ENCODE peak calls at places on chromosomes 7 and 10, in nine cellular contexts. E is MM.1S, U is left ventricle myocardium inferior, F is tibial artery, I is lung, D is gastrocnemius medialis, P is right lobe of liver, A is astrocyte, C is neural progenitor cell. H is an unnamed sample.

GRCh38 chr10:114709966-114710365 is 51.9 kb upstream of the ABLIM1 start:
- DNase-seq in E (no peak), U (no peak), F (no peak), I (no peak), D (no peak), P (no peak), A (peak; percentile 40), C (no peak), H (no peak)

GRCh38 chr7:50352282-50352681 is 47.8 kb downstream of the IKZF1 start:
- DNase-seq in E (no peak), U (no peak), F (no peak), I (no peak), D (no peak), P (no peak), A (no peak), C (no peak), H (no peak)

GRCh38 chr10:48452879-48453412 is 146.5 kb downstream of the MAPK8 start:
- DNase-seq in E (no peak), U (no peak), F (no peak), I (peak; percentile 26), D (no peak), P (peak; percentile 34), A (no peak), C (no peak), H (peak; percentile 32)

GRCh38 chr7:14071045-14071444 is 81.6 kb upstream of the ETV1 start:
- DNase-seq in E (no peak), U (no peak), F (no peak), I (no peak), D (no peak), P (no peak), A (no peak), C (no peak), H (no peak)

GRCh38 chr10:84531396-84531795 is 203.0 kb downstream of the CCSER2 start:
- DNase-seq in E (no peak), U (no peak), F (no peak), I (no peak), D (no peak), P (no peak), A (peak; percentile 40), C (no peak), H (no peak)

GRCh38 chr10:123637326-123637880 is 28.8 kb upstream of the GPR26 start:
- DNase-seq in E (no peak), U (no peak), F (no peak), I (no peak), D (no peak), P (peak; percentile 23), A (no peak), C (no peak), H (no peak)

GRCh38 chr10:26555719-26556368 is 117.7 kb downstream of the APBB1IP start:
- DNase-seq in E (no peak), U (peak; percentile 30), F (peak; percentile 75), I (peak; percentile 83), D (peak; percentile 68), P (peak; percentile 83), A (peak; percentile 58), C (no peak), H (no peak)

GRCh38 chr7:34041716-34042115 is 136.4 kb downstream of the BMPER start:
- DNase-seq in E (no peak), U (no peak), F (no peak), I (no peak), D (no peak), P (no peak), A (peak; percentile 55), C (no peak), H (no peak)

GRCh38 chr7:32561613-32562012 is 66.3 kb downstream of the AVL9 start:
- DNase-seq in E (no peak), U (no peak), F (no peak), I (no peak), D (no peak), P (no peak), A (no peak), C (no peak), H (no peak)

GRCh38 chr7:147438216-147438615 is 1152.3 kb upstream of the C7orf33 start:
- DNase-seq in E (no peak), U (no peak), F (no peak), I (no peak), D (no peak), P (no peak), A (no peak), C (no peak), H (no peak)

GRCh38 chr7:47902013-47902412 is 46.3 kb downstream of the PKD1L1 start:
- DNase-seq in E (no peak), U (no peak), F (no peak), I (no peak), D (no peak), P (no peak), A (no peak), C (no peak), H (no peak)

GRCh38 chr10:131706952-131707351 is 193.9 kb upstream of the PPP2R2D start:
- DNase-seq in E (no peak), U (no peak), F (no peak), I (no peak), D (no peak), P (no peak), A (no peak), C (no peak), H (no peak)

GRCh38 chr7:17722798-17723197 is 217.5 kb downstream of the SNX13 start:
- DNase-seq in E (no peak), U (no peak), F (no peak), I (no peak), D (no peak), P (no peak), A (no peak), C (no peak), H (no peak)

GRCh38 chr10:12699258-12699700 is 302.2 kb downstream of the CCDC3 start:
- DNase-seq in E (no peak), U (no peak), F (no peak), I (no peak), D (no peak), P (peak; percentile 65), A (peak; percentile 90), C (no peak), H (no peak)

GRCh38 chr10:71241899-71242620 is 29.7 kb downstream of the UNC5B start:
- DNase-seq in E (no peak), U (peak; percentile 52), F (no peak), I (no peak), D (no peak), P (no peak), A (peak; percentile 37), C (no peak), H (no peak)

GRCh38 chr7:55533050-55533728 is 39.1 kb downstream of the VOPP1 start:
- DNase-seq in E (peak; percentile 97), U (no peak), F (no peak), I (no peak), D (peak; percentile 29), P (no peak), A (peak; percentile 71), C (no peak), H (no peak)

GRCh38 chr10:5805260-5805659 is 8.0 kb downstream of the GDI2 start:
- DNase-seq in E (no peak), U (no peak), F (no peak), I (no peak), D (no peak), P (no peak), A (no peak), C (no peak), H (no peak)
- H3K36me3 ChIP-seq in E (peaks cover 4% of the 10 kb centered on the region), U (peaks cover 3% of the 10 kb centered on the region), F (no peaks in the 10 kb centered on the region), I (no peaks in the 10 kb centered on the region), D (peaks cover 4% of the 10 kb centered on the region), P (no peaks in the 10 kb centered on the region), A (peaks cover 7% of the 10 kb centered on the region), C (peaks cover 11% of the 10 kb centered on the region), H (peaks cover 47% of the 10 kb centered on the region)

GRCh38 chr7:131625817-131626372 is 69.5 kb upstream of the PODXL start:
- DNase-seq in E (no peak), U (peak; percentile 64), F (no peak), I (no peak), D (no peak), P (no peak), A (peak; percentile 70), C (peak; percentile 78), H (peak; percentile 77)
- TF ChIP-seq CTCF in E (no peak), U (no peak), F (no peak), I (no peak), D (no peak), P (no peak), A (no peak), C (peak; percentile 25), H (peak; percentile 9)

DNA sequence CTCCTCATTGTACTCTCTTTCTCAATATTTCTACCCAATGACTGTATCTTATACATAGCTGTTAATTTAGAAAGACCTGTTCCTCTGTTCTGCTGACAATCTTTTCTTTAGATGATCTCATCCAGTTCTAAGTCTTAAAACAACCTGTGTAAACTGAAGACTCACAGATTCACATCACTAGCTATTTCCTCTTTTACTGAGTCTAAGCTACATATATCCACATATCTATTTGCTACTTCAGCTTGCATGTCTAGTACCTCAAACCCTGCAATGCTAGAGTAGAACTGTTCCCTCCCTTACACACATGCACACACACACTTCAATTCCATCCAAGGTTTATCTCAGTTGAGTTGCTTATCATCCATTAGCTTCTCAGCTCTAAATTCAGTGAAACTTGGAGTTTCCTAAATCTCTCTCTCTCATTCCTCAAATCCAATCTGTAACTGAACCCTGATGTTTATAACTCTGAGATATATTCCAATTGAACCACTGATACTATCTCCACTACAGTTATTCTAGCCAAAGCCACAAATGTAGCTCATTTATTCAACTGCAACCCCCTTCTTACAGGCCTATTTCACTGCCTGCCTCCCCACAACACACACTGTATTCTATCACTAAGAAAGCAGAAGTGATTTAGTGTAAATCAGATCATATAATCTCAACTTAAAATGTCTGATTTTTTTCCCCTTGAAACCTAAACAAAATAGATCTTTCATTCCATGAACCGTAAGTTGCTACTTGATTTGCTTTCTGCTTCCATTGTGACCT is 1036.8 kb upstream of the POT1 start:
- DNase-seq in E (peak; percentile 65), U (no peak), F (no peak), I (no peak), D (no peak), P (no peak), A (no peak), C (no peak), H (no peak)
- H3K4me1 ChIP-seq in E (peaks cover 10% of the 10 kb centered on the region), U (no peaks in the 10 kb centered on the region), F (no peaks in the 10 kb centered on the region), I (no peaks in the 10 kb centered on the region), D (no peaks in the 10 kb centered on the region), P (no peaks in the 10 kb centered on the region), A (no peaks in the 10 kb centered on the region), C (no peaks in the 10 kb centered on the region), H (no peaks in the 10 kb centered on the region)

GRCh38 chr7:93890464-93891068 is at the start of gene TFPI2:
- DNase-seq in E (no peak), U (peak; percentile 21), F (peak; percentile 65), I (no peak), D (no peak), P (no peak), A (peak; percentile 82), C (peak; percentile 63), H (peak; percentile 84)

GRCh38 chr7:93884541-93884940 is 6.0 kb downstream of the TFPI2 start:
- DNase-seq in E (no peak), U (no peak), F (no peak), I (no peak), D (no peak), P (no peak), A (no peak), C (no peak), H (no peak)

GRCh38 chr7:93894426-93894825 is 3.9 kb upstream of the TFPI2 start:
- DNase-seq in E (no peak), U (no peak), F (no peak), I (no peak), D (no peak), P (no peak), A (peak; percentile 27), C (no peak), H (no peak)

GRCh38 chr7:93890041-93890463 is 501 bp downstream of the TFPI2 start:
- DNase-seq in E (peak; percentile 22), U (no peak), F (no peak), I (no peak), D (no peak), P (no peak), A (peak; percentile 62), C (peak; percentile 67), H (peak; percentile 61)

GRCh38 chr7:93889261-93889660 is 1.3 kb downstream of the TFPI2 start:
- DNase-seq in E (no peak), U (no peak), F (no peak), I (no peak), D (no peak), P (no peak), A (peak; percentile 74), C (no peak), H (no peak)
- H3K36me3 ChIP-seq in E (no peaks in the 10 kb centered on the region), U (no peaks in the 10 kb centered on the region), F (no peaks in the 10 kb centered on the region), I (no peaks in the 10 kb centered on the region), D (no peaks in the 10 kb centered on the region), P (no peaks in the 10 kb centered on the region), A (no peaks in the 10 kb centered on the region), C (no peaks in the 10 kb centered on the region), H (peaks cover 36% of the 10 kb centered on the region)

H was measured in RWPE2.